ENCODE peak calls at places on chromosomes 13 and 19, in six cellular contexts. W is RWPE1, I is body of pancreas, D is occipital lobe, Z is RCC 7860, O is right lobe of liver. G is an unnamed sample.

GRCh38 chr13:88802886-88803285 is 1131.7 kb downstream of the SLITRK5 start:
- DNase-seq in W (no peak), I (no peak), D (no peak), Z (no peak), O (no peak), G (no peak)

GRCh38 chr13:62085337-62085736 is 669.7 kb upstream of the PCDH20 start:
- DNase-seq in W (no peak), I (no peak), D (no peak), Z (no peak), O (no peak), G (no peak)

GRCh38 chr19:27776020-27776419 is 1436.9 kb downstream of the UQCRFS1 start:
- DNase-seq in W (no peak), I (no peak), D (no peak), Z (peak), O (no peak), G (no peak)

GRCh38 chr19:7869453-7869909 is 4.7 kb downstream of the PRR36 start:
- DNase-seq in W (peak), I (peak), D (peak), Z (no peak), O (peak), G (peak)

GRCh38 chr19:13099073-13099999 is 3.3 kb downstream of the LYL1 start:
- DNase-seq in W (no peak), I (no peak), D (no peak), Z (no peak), O (peak), G (peak)

GRCh38 chr13:30323524-30323923 is 16.2 kb upstream of the KATNAL1 start:
- DNase-seq in W (no peak), I (no peak), D (no peak), Z (no peak), O (no peak), G (no peak)

GRCh38 chr19:3336680-3337523 is 29.5 kb upstream of the NFIC start:
- DNase-seq in W (no peak), I (peak), D (peak), Z (peak), O (peak), G (peak)

GRCh38 chr13:36919206-36919832 is 719 bp downstream of the SMAD9 start:
- DNase-seq in W (peak), I (no peak), D (no peak), Z (peak), O (no peak), G (peak)

GRCh38 chr19:871446-872265 is 12.2 kb downstream of the CFD start:
- DNase-seq in W (peak), I (no peak), D (no peak), Z (no peak), O (no peak), G (no peak)

GRCh38 chr13:30711375-30711774 is 24.0 kb upstream of the ALOX5AP start:
- DNase-seq in W (no peak), I (no peak), D (no peak), Z (no peak), O (no peak), G (no peak)

GRCh38 chr19:6363429-6363828 is 2.1 kb downstream of the CLPP start:
- DNase-seq in W (no peak), I (no peak), D (no peak), Z (no peak), O (no peak), G (no peak)

GRCh38 chr13:55999709-56000108 is 1141.0 kb upstream of the PRR20A start:
- DNase-seq in W (no peak), I (no peak), D (no peak), Z (no peak), O (no peak), G (peak)

GRCh38 chr19:900302-901111 is 7.2 kb downstream of the RNU6-9 start:
- DNase-seq in W (peak), I (no peak), D (no peak), Z (no peak), O (no peak), G (peak)

GRCh38 chr13:24348797-24349515 is 39.6 kb downstream of the C1QTNF9 start:
- DNase-seq in W (no peak), I (peak), D (no peak), Z (no peak), O (peak), G (no peak)

GRCh38 chr13:79442221-79442620 is 36.2 kb upstream of the RBM26 start:
- DNase-seq in W (no peak), I (no peak), D (no peak), Z (no peak), O (no peak), G (no peak)

GRCh38 chr19:28128341-28128740 is 1084.6 kb downstream of the UQCRFS1 start:
- DNase-seq in W (no peak), I (no peak), D (no peak), Z (no peak), O (no peak), G (no peak)

GRCh38 chr13:85536706-85537105 is 262.5 kb downstream of the SLITRK6 start:
- DNase-seq in W (no peak), I (no peak), D (no peak), Z (no peak), O (no peak), G (no peak)

GRCh38 chr13:38417727-38418126 is 68.1 kb downstream of the UFM1 start:
- DNase-seq in W (peak), I (no peak), D (no peak), Z (no peak), O (no peak), G (no peak)

GRCh38 chr13:28027607-28028364 is 39.3 kb upstream of the URAD start:
- DNase-seq in W (no peak), I (no peak), D (no peak), Z (no peak), O (no peak), G (no peak)

GRCh38 chr19:9538183-9539058 is at the start of gene ZNF426:
- DNase-seq in W (peak), I (peak), D (peak), Z (peak), O (peak), G (peak)

GRCh38 chr13:45603338-45603737 is 12.2 kb downstream of the ERICH6B start:
- DNase-seq in W (no peak), I (no peak), D (no peak), Z (no peak), O (no peak), G (no peak)

GRCh38 chr13:41720839-41721561 is 239.9 kb downstream of the VWA8 start:
- DNase-seq in W (peak), I (no peak), D (no peak), Z (no peak), O (no peak), G (no peak)

GRCh38 chr13:71602327-71602726 is 264.7 kb downstream of the DACH1 start:
- DNase-seq in W (no peak), I (no peak), D (no peak), Z (no peak), O (no peak), G (no peak)

GRCh38 chr19:6414793-6415591 is 9.6 kb downstream of the KHSRP start:
- DNase-seq in W (no peak), I (no peak), D (no peak), Z (no peak), O (no peak), G (no peak)

GRCh38 chr19:10043286-10043927 is 30.1 kb downstream of the RDH8 start:
- DNase-seq in W (no peak), I (no peak), D (no peak), Z (no peak), O (no peak), G (no peak)

GRCh38 chr13:59374720-59375119 is 789.0 kb downstream of the DIAPH3 start:
- DNase-seq in W (no peak), I (no peak), D (no peak), Z (no peak), O (no peak), G (no peak)

GRCh38 chr19:1274081-1274851 is 1.1 kb upstream of the FAM174C start:
- DNase-seq in W (no peak), I (no peak), D (no peak), Z (no peak), O (no peak), G (no peak)

GRCh38 chr19:31470229-31470939 is 121.1 kb upstream of the TSHZ3 start:
- DNase-seq in W (no peak), I (no peak), D (no peak), Z (no peak), O (no peak), G (no peak)

GRCh38 chr13:40191186-40191980 is 475.1 kb downstream of the FOXO1 start:
- DNase-seq in W (no peak), I (no peak), D (no peak), Z (peak), O (no peak), G (no peak)

GRCh38 chr19:10292206-10292788 is 2.5 kb downstream of the ICAM5 start:
- DNase-seq in W (peak), I (peak), D (peak), Z (no peak), O (peak), G (peak)

GRCh38 chr19:12331211-12331941 is 2.1 kb downstream of the ZNF563 start:
- DNase-seq in W (no peak), I (no peak), D (no peak), Z (peak), O (peak), G (peak)

GRCh38 chr13:28339419-28339818 is 155.5 kb downstream of the FLT1 start:
- DNase-seq in W (no peak), I (no peak), D (no peak), Z (no peak), O (no peak), G (no peak)

GRCh38 chr13:114155923-114156883 is 22.9 kb upstream of the CFAP97D2 start:
- DNase-seq in W (no peak), I (no peak), D (no peak), Z (no peak), O (no peak), G (no peak)

GRCh38 chr19:32624410-32624809 is 43.4 kb downstream of the PDCD5 start:
- DNase-seq in W (no peak), I (no peak), D (no peak), Z (no peak), O (no peak), G (no peak)

GRCh38 chr13:31588331-31588730 is 151.0 kb upstream of the RXFP2 start:
- DNase-seq in W (no peak), I (no peak), D (no peak), Z (no peak), O (no peak), G (no peak)

GRCh38 chr13:99228737-99229691 is 28.4 kb downstream of the UBAC2 start:
- DNase-seq in W (peak), I (no peak), D (no peak), Z (peak), O (no peak), G (no peak)

GRCh38 chr19:23116802-23117571 is at the start of gene ZNF730:
- DNase-seq in W (peak), I (peak), D (peak), Z (no peak), O (no peak), G (peak)

G was measured in testis.